ENCODE peak calls at places on chromosomes 13 and 19, in six cellular contexts. W is neural progenitor cell, D is BJ, L is progenitor cell of endocrine pancreas, R is activated B cell treated with CpG ODN at 0.5 μM for 24 hours, Z is ascending aorta. X is an unnamed sample.

GRCh38 chr13:60811581-60811980 is 414.6 kb downstream of the TDRD3 start:
- DNase-seq in W (no peak), D (no peak), L (no peak), R (no peak), Z (no peak), X (no peak)

GRCh38 chr19:42306646-42307045 is 4.2 kb upstream of the PAFAH1B3 start:
- DNase-seq in W (no peak), D (no peak), L (no peak), R (no peak), Z (no peak), X (no peak)

GRCh38 chr13:53238241-53238640 is 209.6 kb downstream of the OLFM4 start:
- DNase-seq in W (peak), D (no peak), L (no peak), R (no peak), Z (no peak), X (no peak)

GRCh38 chr13:113802090-113802531 is 43.1 kb downstream of the TMEM255B start:
- DNase-seq in W (peak), D (peak), L (no peak), R (no peak), Z (no peak), X (peak)

GRCh38 chr13:32863596-32863995 is 152.6 kb upstream of the KL start:
- DNase-seq in W (no peak), D (no peak), L (no peak), R (no peak), Z (no peak), X (no peak)

GRCh38 chr19:33310606-33311325 is 8.4 kb upstream of the CEBPA start:
- DNase-seq in W (no peak), D (no peak), L (no peak), R (no peak), Z (no peak), X (no peak)

GRCh38 chr13:99335087-99335486 is 27.9 kb upstream of the GPR183 start:
- DNase-seq in W (no peak), D (no peak), L (no peak), R (no peak), Z (no peak), X (no peak)

GRCh38 chr13:30924321-30924720 is 8.1 kb upstream of the TEX26 start:
- DNase-seq in W (no peak), D (no peak), L (no peak), R (no peak), Z (no peak), X (no peak)

GRCh38 chr19:10518444-10519361 is 1.5 kb upstream of the S1PR5 start:
- DNase-seq in W (peak), D (no peak), L (no peak), R (no peak), Z (no peak), X (no peak)

GRCh38 chr19:32131037-32131436 is 214.4 kb upstream of the ZNF507 start:
- DNase-seq in W (no peak), D (no peak), L (no peak), R (no peak), Z (no peak), X (no peak)

GRCh38 chr19:10706990-10707389 is 5.8 kb downstream of the QTRT1 start:
- DNase-seq in W (no peak), D (no peak), L (no peak), R (no peak), Z (no peak), X (no peak)

GRCh38 chr13:25971499-25972145 is 80.2 kb downstream of the SHISA2 start:
- DNase-seq in W (peak), D (no peak), L (no peak), R (no peak), Z (no peak), X (no peak)

GRCh38 chr19:5680437-5681368 is at the start of the genes HSD11B1L and MICOS13:
- DNase-seq in W (peak), D (peak), L (peak), R (peak), Z (peak), X (peak)

GRCh38 chr19:3335431-3336350 is 30.7 kb upstream of the NFIC start:
- DNase-seq in W (no peak), D (no peak), L (no peak), R (no peak), Z (peak), X (peak)

GRCh38 chr13:34521166-34521565 is 420.9 kb upstream of the NBEA start:
- DNase-seq in W (no peak), D (no peak), L (no peak), R (no peak), Z (no peak), X (no peak)

DNA sequence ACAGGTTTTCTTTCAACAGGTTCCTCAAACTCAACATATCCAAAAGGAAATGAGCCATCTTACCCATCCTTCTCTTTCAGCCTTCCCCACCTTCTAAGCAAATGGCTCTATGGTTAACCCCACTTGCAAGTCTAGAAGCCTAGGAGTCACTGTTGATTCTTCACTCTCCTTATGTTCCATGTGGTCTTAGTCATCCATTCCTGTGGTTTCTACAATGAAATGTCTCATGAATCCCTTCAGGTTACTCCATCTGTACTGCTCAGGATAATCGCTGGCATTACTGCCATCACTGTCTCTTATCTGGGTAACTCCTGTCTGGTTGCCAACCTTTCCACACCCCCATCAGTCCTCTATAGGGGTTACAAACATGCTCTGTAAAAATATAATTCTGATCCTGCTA is 381.3 kb downstream of the ENOX1 start:
- DNase-seq in W (no peak), D (no peak), L (no peak), R (no peak), Z (no peak), X (no peak)
- TF ChIP-seq CTCF in W (no peak), D (no peak), L (no peak), R (no peak), Z (no peak), X (no peak)

GRCh38 chr19:7145494-7145893 is 76.0 kb downstream of the ZNF557 start:
- DNase-seq in W (no peak), D (no peak), L (no peak), R (no peak), Z (no peak), X (no peak)
- TF ChIP-seq CTCF in W (no peak), D (no peak), L (no peak), R (no peak), Z (no peak), X (no peak)

GRCh38 chr13:95494082-95494681 is 58.3 kb upstream of the CLDN10 start:
- DNase-seq in W (peak), D (peak), L (no peak), R (no peak), Z (no peak), X (no peak)
- TF ChIP-seq CTCF in W (peak), D (peak), L (peak), R (peak), Z (peak), X (peak)

GRCh38 chr13:72221276-72221962 is 354.4 kb upstream of the DACH1 start:
- DNase-seq in W (peak), D (no peak), L (no peak), R (no peak), Z (no peak), X (no peak)
- TF ChIP-seq CTCF in W (peak), D (peak), L (peak), R (no peak), Z (no peak), X (no peak)

DNA sequence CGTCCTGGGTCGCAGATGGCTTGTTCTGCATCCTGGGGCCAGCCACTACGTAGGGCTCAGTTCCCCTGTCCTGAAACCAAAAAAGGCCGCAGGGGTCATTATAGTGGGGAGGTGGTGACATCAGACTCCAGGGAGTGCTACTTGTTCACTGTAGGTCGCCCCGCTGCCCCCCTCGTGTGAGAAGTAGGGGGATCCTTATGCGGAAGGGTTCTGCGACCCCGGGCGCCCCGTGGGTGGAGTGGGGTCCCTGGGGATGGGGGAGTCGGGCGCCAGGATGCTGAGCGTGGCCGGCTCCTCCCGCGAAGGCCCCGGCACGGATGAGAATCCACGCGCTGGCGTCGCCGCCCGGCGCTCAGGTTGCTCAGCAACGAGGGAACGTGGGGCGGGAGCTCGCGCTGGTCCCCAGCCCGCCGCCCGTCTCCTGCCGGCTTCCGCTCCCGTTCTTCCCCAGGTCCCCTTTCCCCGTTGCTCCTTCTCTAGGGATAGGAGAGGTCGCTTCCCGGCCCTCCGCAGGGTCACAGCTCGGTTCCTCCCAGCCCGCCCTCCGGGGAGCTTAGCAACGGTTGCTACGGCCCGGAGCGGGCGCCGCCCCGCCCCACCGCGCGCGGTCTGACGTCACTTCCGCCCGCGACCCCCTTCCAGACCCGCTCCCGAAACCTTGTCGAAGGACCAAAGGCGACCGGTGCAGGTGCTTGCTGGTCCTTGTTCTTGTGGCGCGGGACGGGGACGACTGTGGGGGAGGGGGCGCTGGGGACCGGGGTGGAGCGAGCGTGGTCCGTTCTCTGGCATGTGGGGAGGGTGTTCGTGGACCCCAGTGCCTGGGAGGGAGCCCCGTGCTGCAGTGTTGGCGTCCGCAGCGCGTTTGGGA is at the start of gene NAT14:
- DNase-seq in W (peak), D (no peak), L (peak), R (peak), Z (no peak), X (no peak)
- TF ChIP-seq CTCF in W (no peak), D (no peak), L (no peak), R (no peak), Z (no peak), X (no peak)

DNA sequence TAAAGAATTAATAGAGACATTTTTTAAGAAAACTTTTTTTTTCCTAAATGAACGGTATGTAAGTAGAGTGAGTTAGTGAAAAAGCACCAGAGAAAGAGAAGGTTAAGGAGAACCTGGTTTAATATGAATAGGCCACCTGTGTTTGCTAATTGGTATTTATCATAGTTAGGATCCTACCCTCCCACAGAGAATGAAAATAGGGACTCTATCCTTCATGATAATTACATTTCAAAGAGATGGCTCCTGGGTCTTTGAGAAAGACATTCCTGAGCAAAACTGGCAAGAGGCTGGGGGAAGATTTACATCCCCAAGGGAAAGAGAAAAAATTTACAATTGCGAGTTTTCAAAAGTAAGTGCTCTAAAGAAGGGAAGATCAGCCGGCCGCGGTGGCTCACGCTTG is 1284.5 kb downstream of the SLITRK1 start:
- DNase-seq in W (peak), D (no peak), L (no peak), R (no peak), Z (no peak), X (no peak)
- TF ChIP-seq CTCF in W (no peak), D (no peak), L (no peak), R (no peak), Z (no peak), X (no peak)

DNA sequence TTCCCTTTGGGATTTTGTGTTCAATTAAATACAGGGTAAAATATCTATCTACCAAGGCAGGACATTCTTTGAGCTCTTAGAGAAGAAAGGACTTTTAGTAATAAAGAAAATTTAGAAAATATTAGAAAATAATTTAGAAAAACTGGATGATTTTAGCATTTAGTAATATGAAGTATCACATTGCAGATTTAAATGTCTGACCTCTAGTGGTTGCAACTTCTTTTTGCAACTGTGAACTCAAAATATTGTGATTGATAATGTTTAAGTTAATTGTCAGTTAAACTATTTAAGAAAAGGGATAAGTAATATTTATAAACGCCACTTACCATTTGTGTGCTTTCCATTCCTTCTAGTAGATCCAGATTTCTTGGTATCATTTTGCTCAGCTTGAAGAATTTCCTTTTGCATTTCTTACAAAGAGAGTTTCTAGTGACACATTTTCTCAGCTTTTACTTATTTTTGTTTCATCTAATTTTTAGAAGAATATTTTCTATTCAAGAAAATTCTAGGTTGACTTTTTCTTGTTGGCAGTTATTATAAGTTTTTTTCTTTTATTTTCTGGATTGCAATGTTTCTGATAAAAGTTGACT is 10.3 kb upstream of the POSTN start:
- DNase-seq in W (no peak), D (no peak), L (no peak), R (no peak), Z (no peak), X (no peak)
- TF ChIP-seq CTCF in W (peak), D (peak), L (peak), R (no peak), Z (no peak), X (no peak)

GRCh38 chr13:48644141-48644540 is 9.6 kb upstream of the CYSLTR2 start:
- DNase-seq in W (no peak), D (no peak), L (no peak), R (no peak), Z (no peak), X (no peak)
- TF ChIP-seq CTCF in W (no peak), D (no peak), L (no peak), R (no peak), Z (no peak), X (no peak)